ENCODE peak calls at places on chromosome 7, in four cellular contexts. One of them, this sample, is unnamed.

GRCh38 chr7:41538810-41539724 is 163.8 kb downstream of the INHBA start:
- DNase-seq in astrocyte of the cerebellum: peak
- DNase-seq in heart right ventricle: no peak
- DNase-seq in fibroblast of mammary gland: peak
- DNase-seq in this sample: no peak

GRCh38 chr7:95601324-95601723 is 5.0 kb upstream of the PDK4 start:
- DNase-seq in astrocyte of the cerebellum: no peak
- DNase-seq in heart right ventricle: no peak
- DNase-seq in fibroblast of mammary gland: no peak
- DNase-seq in this sample: no peak

GRCh38 chr7:33392143-33392542 is 262.8 kb downstream of the BBS9 start:
- DNase-seq in astrocyte of the cerebellum: no peak
- DNase-seq in heart right ventricle: no peak
- DNase-seq in fibroblast of mammary gland: no peak
- DNase-seq in this sample: no peak

GRCh38 chr7:150404172-150404784 is 25.1 kb downstream of the ZNF775 start:
- DNase-seq in astrocyte of the cerebellum: no peak
- DNase-seq in heart right ventricle: no peak
- DNase-seq in fibroblast of mammary gland: peak
- DNase-seq in this sample: peak

GRCh38 chr7:111082351-111082750 is 8.6 kb upstream of the LRRN3 start:
- DNase-seq in astrocyte of the cerebellum: peak
- DNase-seq in heart right ventricle: no peak
- DNase-seq in fibroblast of mammary gland: no peak
- DNase-seq in this sample: peak

GRCh38 chr7:151658778-151659177 is 139.1 kb upstream of the RHEB start:
- DNase-seq in astrocyte of the cerebellum: no peak
- DNase-seq in heart right ventricle: no peak
- DNase-seq in fibroblast of mammary gland: peak
- DNase-seq in this sample: peak

GRCh38 chr7:42095791-42096190 is 141.2 kb downstream of the GLI3 start:
- DNase-seq in astrocyte of the cerebellum: no peak
- DNase-seq in heart right ventricle: no peak
- DNase-seq in fibroblast of mammary gland: no peak
- DNase-seq in this sample: no peak

GRCh38 chr7:151871904-151872303 is 5.0 kb downstream of the PRKAG2 start:
- DNase-seq in astrocyte of the cerebellum: no peak
- DNase-seq in heart right ventricle: no peak
- DNase-seq in fibroblast of mammary gland: peak
- DNase-seq in this sample: no peak

GRCh38 chr7:38070718-38071117 is 107.3 kb upstream of the STARD3NL start:
- DNase-seq in astrocyte of the cerebellum: peak
- DNase-seq in heart right ventricle: no peak
- DNase-seq in fibroblast of mammary gland: peak
- DNase-seq in this sample: peak

GRCh38 chr7:86920154-86920553 is 139.3 kb downstream of the ELAPOR2 start:
- DNase-seq in astrocyte of the cerebellum: no peak
- DNase-seq in heart right ventricle: no peak
- DNase-seq in fibroblast of mammary gland: no peak
- DNase-seq in this sample: no peak

GRCh38 chr7:139777304-139777890 is 401 bp downstream of the HIPK2 start:
- DNase-seq in astrocyte of the cerebellum: no peak
- DNase-seq in heart right ventricle: no peak
- DNase-seq in fibroblast of mammary gland: no peak
- DNase-seq in this sample: peak

GRCh38 chr7:52114509-52114908 is 797.9 kb upstream of the COBL start:
- DNase-seq in astrocyte of the cerebellum: no peak
- DNase-seq in heart right ventricle: no peak
- DNase-seq in fibroblast of mammary gland: no peak
- DNase-seq in this sample: no peak

GRCh38 chr7:122143376-122143750 is 686 bp downstream of the AASS start:
- DNase-seq in astrocyte of the cerebellum: no peak
- DNase-seq in heart right ventricle: peak
- DNase-seq in fibroblast of mammary gland: peak
- DNase-seq in this sample: peak

GRCh38 chr7:134710854-134711624 is 64.4 kb downstream of the BPGM start:
- DNase-seq in astrocyte of the cerebellum: no peak
- DNase-seq in heart right ventricle: no peak
- DNase-seq in fibroblast of mammary gland: no peak
- DNase-seq in this sample: no peak

GRCh38 chr7:68964060-68964459 is 634.2 kb upstream of the AUTS2 start:
- DNase-seq in astrocyte of the cerebellum: no peak
- DNase-seq in heart right ventricle: no peak
- DNase-seq in fibroblast of mammary gland: no peak
- DNase-seq in this sample: peak

GRCh38 chr7:28933874-28934265 is 24.3 kb downstream of the TRIL start:
- DNase-seq in astrocyte of the cerebellum: no peak
- DNase-seq in heart right ventricle: no peak
- DNase-seq in fibroblast of mammary gland: no peak
- DNase-seq in this sample: no peak

GRCh38 chr7:110591341-110591740 is 499.6 kb upstream of the LRRN3 start:
- DNase-seq in astrocyte of the cerebellum: no peak
- DNase-seq in heart right ventricle: no peak
- DNase-seq in fibroblast of mammary gland: no peak
- DNase-seq in this sample: no peak

GRCh38 chr7:44093102-44093641 is 10.8 kb upstream of the POLM start:
- DNase-seq in astrocyte of the cerebellum: no peak
- DNase-seq in heart right ventricle: no peak
- DNase-seq in fibroblast of mammary gland: no peak
- DNase-seq in this sample: no peak

GRCh38 chr7:120303105-120303504 is 30.1 kb downstream of the KCND2 start:
- DNase-seq in astrocyte of the cerebellum: no peak
- DNase-seq in heart right ventricle: no peak
- DNase-seq in fibroblast of mammary gland: no peak
- DNase-seq in this sample: no peak

GRCh38 chr7:151700621-151701185 is 176.2 kb downstream of the PRKAG2 start:
- DNase-seq in astrocyte of the cerebellum: no peak
- DNase-seq in heart right ventricle: no peak
- DNase-seq in fibroblast of mammary gland: peak
- DNase-seq in this sample: peak

GRCh38 chr7:17774248-17774647 is 166.0 kb downstream of the SNX13 start:
- DNase-seq in astrocyte of the cerebellum: peak
- DNase-seq in heart right ventricle: peak
- DNase-seq in fibroblast of mammary gland: peak
- DNase-seq in this sample: peak

GRCh38 chr7:71480814-71481213 is 348.9 kb downstream of the GALNT17 start:
- DNase-seq in astrocyte of the cerebellum: no peak
- DNase-seq in heart right ventricle: no peak
- DNase-seq in fibroblast of mammary gland: no peak
- DNase-seq in this sample: peak

GRCh38 chr7:98852826-98853225 is 17.0 kb downstream of the TMEM130 start:
- DNase-seq in astrocyte of the cerebellum: no peak
- DNase-seq in heart right ventricle: no peak
- DNase-seq in fibroblast of mammary gland: no peak
- DNase-seq in this sample: peak

GRCh38 chr7:30157217-30157616 is 22.4 kb downstream of the MTURN start:
- DNase-seq in astrocyte of the cerebellum: no peak
- DNase-seq in heart right ventricle: no peak
- DNase-seq in fibroblast of mammary gland: no peak
- DNase-seq in this sample: no peak

GRCh38 chr7:135678612-135679575 is 16.6 kb downstream of the STMP1 start:
- DNase-seq in astrocyte of the cerebellum: peak
- DNase-seq in heart right ventricle: peak
- DNase-seq in fibroblast of mammary gland: peak
- DNase-seq in this sample: peak

GRCh38 chr7:23960361-23960760 is 250.3 kb downstream of the STK31 start:
- DNase-seq in astrocyte of the cerebellum: no peak
- DNase-seq in heart right ventricle: no peak
- DNase-seq in fibroblast of mammary gland: no peak
- DNase-seq in this sample: no peak

GRCh38 chr7:38020134-38020533 is 99.7 kb downstream of the EPDR1 start:
- DNase-seq in astrocyte of the cerebellum: peak
- DNase-seq in heart right ventricle: no peak
- DNase-seq in fibroblast of mammary gland: peak
- DNase-seq in this sample: no peak

GRCh38 chr7:148807451-148807850 is 76.6 kb downstream of the EZH2 start:
- DNase-seq in astrocyte of the cerebellum: no peak
- DNase-seq in heart right ventricle: no peak
- DNase-seq in fibroblast of mammary gland: no peak
- DNase-seq in this sample: no peak

GRCh38 chr7:36723951-36724664 is at the start of gene AOAH:
- DNase-seq in astrocyte of the cerebellum: no peak
- DNase-seq in heart right ventricle: peak
- DNase-seq in fibroblast of mammary gland: no peak
- DNase-seq in this sample: no peak

GRCh38 chr7:24905996-24906770 is 73.8 kb downstream of the OSBPL3 start:
- DNase-seq in astrocyte of the cerebellum: no peak
- DNase-seq in heart right ventricle: no peak
- DNase-seq in fibroblast of mammary gland: no peak
- DNase-seq in this sample: no peak

GRCh38 chr7:6658618-6659345 is 21.7 kb downstream of the ZNF316 start:
- DNase-seq in astrocyte of the cerebellum: no peak
- DNase-seq in heart right ventricle: no peak
- DNase-seq in fibroblast of mammary gland: no peak
- DNase-seq in this sample: no peak

GRCh38 chr7:139886206-139886605 is 57.1 kb downstream of the TBXAS1 start:
- DNase-seq in astrocyte of the cerebellum: no peak
- DNase-seq in heart right ventricle: no peak
- DNase-seq in fibroblast of mammary gland: peak
- DNase-seq in this sample: peak

GRCh38 chr7:31805209-31805818 is 118.3 kb downstream of the PPP1R17 start:
- DNase-seq in astrocyte of the cerebellum: no peak
- DNase-seq in heart right ventricle: no peak
- DNase-seq in fibroblast of mammary gland: no peak
- DNase-seq in this sample: no peak

GRCh38 chr7:48085433-48085791 is 3.7 kb upstream of the UPP1 start:
- DNase-seq in astrocyte of the cerebellum: no peak
- DNase-seq in heart right ventricle: no peak
- DNase-seq in fibroblast of mammary gland: no peak
- DNase-seq in this sample: no peak

GRCh38 chr7:136687693-136688322 is 180.6 kb upstream of the CHRM2 start:
- DNase-seq in astrocyte of the cerebellum: no peak
- DNase-seq in heart right ventricle: no peak
- DNase-seq in fibroblast of mammary gland: peak
- DNase-seq in this sample: peak

DNA sequence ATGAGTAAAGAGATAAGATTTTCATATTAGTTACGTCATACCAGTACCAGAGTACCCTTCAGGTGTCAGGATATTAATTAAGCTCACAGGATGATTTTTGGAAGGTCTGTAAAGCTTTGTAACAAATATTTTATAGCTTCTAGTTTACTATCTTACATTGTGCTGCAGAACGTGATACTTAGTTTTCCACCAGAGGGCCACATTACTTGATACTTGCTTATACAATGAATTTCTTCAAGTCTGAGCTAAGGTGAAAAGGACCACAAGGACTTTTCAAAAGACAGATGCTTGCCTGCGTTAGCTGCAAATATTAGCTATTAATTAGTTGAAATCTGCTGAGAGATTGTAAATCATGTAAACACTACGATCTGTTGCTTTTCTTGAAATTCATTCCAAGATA is 12.2 kb downstream of the FOXP2 start:
- DNase-seq in astrocyte of the cerebellum: peak
- DNase-seq in heart right ventricle: no peak
- DNase-seq in fibroblast of mammary gland: peak
- DNase-seq in this sample: peak
- TF ChIP-seq CTCF in astrocyte of the cerebellum: peak
- TF ChIP-seq CTCF in heart right ventricle: peak
- TF ChIP-seq CTCF in fibroblast of mammary gland: peak
- TF ChIP-seq CTCF in this sample: peak

GRCh38 chr7:2521341-2521745 is 1.8 kb downstream of the LFNG start:
- DNase-seq in astrocyte of the cerebellum: no peak
- DNase-seq in heart right ventricle: no peak
- DNase-seq in fibroblast of mammary gland: no peak
- DNase-seq in this sample: no peak

GRCh38 chr7:2520131-2520807 is 695 bp downstream of the LFNG start:
- DNase-seq in astrocyte of the cerebellum: no peak
- DNase-seq in heart right ventricle: no peak
- DNase-seq in fibroblast of mammary gland: no peak
- DNase-seq in this sample: no peak

GRCh38 chr7:2519119-2519930 is at the start of gene LFNG:
- DNase-seq in astrocyte of the cerebellum: peak
- DNase-seq in heart right ventricle: peak
- DNase-seq in fibroblast of mammary gland: peak
- DNase-seq in this sample: peak

GRCh38 chr7:2521952-2522591 is 2.5 kb downstream of the LFNG start:
- DNase-seq in astrocyte of the cerebellum: no peak
- DNase-seq in heart right ventricle: peak
- DNase-seq in fibroblast of mammary gland: peak
- DNase-seq in this sample: no peak

GRCh38 chr7:2520808-2521146 is 1.2 kb downstream of the LFNG start:
- DNase-seq in astrocyte of the cerebellum: no peak
- DNase-seq in heart right ventricle: no peak
- DNase-seq in fibroblast of mammary gland: no peak
- DNase-seq in this sample: no peak
- H3K4me3 ChIP-seq in astrocyte of the cerebellum: peak
- H3K4me3 ChIP-seq in heart right ventricle: peak
- H3K4me3 ChIP-seq in fibroblast of mammary gland: peak
- H3K4me3 ChIP-seq in this sample: peak

DNA sequence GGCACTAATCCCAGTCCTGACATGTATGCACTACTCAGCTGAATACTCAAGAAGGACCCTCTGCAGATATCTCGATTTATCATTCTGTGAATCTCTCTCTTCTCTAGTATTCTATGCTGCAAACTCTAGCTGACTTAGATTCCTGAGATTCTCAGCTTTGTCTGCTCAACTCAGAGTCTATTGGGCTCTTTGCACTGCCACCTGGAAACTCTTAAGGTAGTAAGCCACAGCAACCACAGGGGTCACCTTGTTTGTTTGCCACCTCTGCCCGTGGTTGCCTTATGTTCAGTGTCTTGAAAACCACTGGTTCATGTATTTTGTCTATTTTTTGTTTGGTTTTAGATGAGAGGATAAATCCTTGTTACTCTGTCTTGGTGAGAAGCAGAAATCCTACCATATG is 72.9 kb downstream of the SP8 start:
- DNase-seq in astrocyte of the cerebellum: no peak
- DNase-seq in heart right ventricle: no peak
- DNase-seq in fibroblast of mammary gland: no peak
- DNase-seq in this sample: no peak
- TF ChIP-seq CTCF in astrocyte of the cerebellum: no peak
- TF ChIP-seq CTCF in heart right ventricle: no peak
- TF ChIP-seq CTCF in fibroblast of mammary gland: no peak
- TF ChIP-seq CTCF in this sample: no peak

GRCh38 chr7:50962962-50963374 is 180.3 kb upstream of the GRB10 start:
- DNase-seq in astrocyte of the cerebellum: peak
- DNase-seq in heart right ventricle: peak
- DNase-seq in fibroblast of mammary gland: peak
- DNase-seq in this sample: peak
- H3K4me3 ChIP-seq in astrocyte of the cerebellum: no peak
- H3K4me3 ChIP-seq in heart right ventricle: no peak
- H3K4me3 ChIP-seq in fibroblast of mammary gland: no peak
- H3K4me3 ChIP-seq in this sample: no peak

GRCh38 chr7:158976468-158976848 is 120.1 kb downstream of the DYNC2I1 start:
- DNase-seq in astrocyte of the cerebellum: no peak
- DNase-seq in heart right ventricle: no peak
- DNase-seq in fibroblast of mammary gland: no peak
- DNase-seq in this sample: peak

GRCh38 chr7:158975526-158976467 is 119.4 kb downstream of the DYNC2I1 start:
- DNase-seq in astrocyte of the cerebellum: no peak
- DNase-seq in heart right ventricle: no peak
- DNase-seq in fibroblast of mammary gland: peak
- DNase-seq in this sample: no peak

GRCh38 chr7:158973941-158974785 is 117.8 kb downstream of the DYNC2I1 start:
- DNase-seq in astrocyte of the cerebellum: no peak
- DNase-seq in heart right ventricle: no peak
- DNase-seq in fibroblast of mammary gland: no peak
- DNase-seq in this sample: no peak

GRCh38 chr7:158971214-158971613 is 114.9 kb downstream of the DYNC2I1 start:
- DNase-seq in astrocyte of the cerebellum: no peak
- DNase-seq in heart right ventricle: no peak
- DNase-seq in fibroblast of mammary gland: no peak
- DNase-seq in this sample: no peak

GRCh38 chr7:158973440-158973839 is 117.1 kb downstream of the DYNC2I1 start:
- DNase-seq in astrocyte of the cerebellum: no peak
- DNase-seq in heart right ventricle: no peak
- DNase-seq in fibroblast of mammary gland: no peak
- DNase-seq in this sample: no peak
- TF ChIP-seq CTCF in astrocyte of the cerebellum: no peak
- TF ChIP-seq CTCF in heart right ventricle: peak
- TF ChIP-seq CTCF in fibroblast of mammary gland: no peak
- TF ChIP-seq CTCF in this sample: no peak